ENCODE peak calls at places on chromosomes 13 and 19, in four cellular contexts. X is GM13977, M is heart right ventricle, Q is right lobe of liver. K is an unnamed sample.

GRCh38 chr19:34253711-34254551 is 423 bp upstream of the GARRE1 start:
- DNase-seq in Q (peak; percentile 93), X (no peak), M (peak; percentile 90), K (no peak)

GRCh38 chr19:53055117-53055516 is 10.6 kb downstream of the ERVV-2 start:
- DNase-seq in M (no peak), Q (no peak), X (no peak), K (no peak)

GRCh38 chr19:1232652-1233360 is 5.0 kb downstream of the CBARP start:
- DNase-seq in M (no peak), Q (no peak), X (no peak), K (no peak)

GRCh38 chr13:35984287-35984686 is 146.9 kb downstream of the DCLK1 start:
- DNase-seq in X (no peak), Q (no peak), M (no peak), K (no peak)

GRCh38 chr13:20582026-20582425 is 15.1 kb downstream of the IFT88 start:
- DNase-seq in M (no peak), X (no peak), Q (no peak), K (no peak)

GRCh38 chr19:13078897-13079541 is 23.6 kb downstream of the LYL1 start:
- DNase-seq in X (no peak), M (no peak), Q (no peak), K (no peak)

GRCh38 chr13:98942997-98943396 is 34.9 kb downstream of the DOCK9 start:
- DNase-seq in M (no peak), X (no peak), Q (no peak), K (no peak)

GRCh38 chr19:32287086-32287485 is 58.3 kb upstream of the ZNF507 start:
- DNase-seq in X (no peak), M (no peak), Q (no peak), K (no peak)

GRCh38 chr19:11087870-11088507 is 1.3 kb upstream of the LDLR start:
- DNase-seq in M (no peak), Q (no peak), X (no peak), K (no peak)

GRCh38 chr19:55257461-55258411 is 1.1 kb downstream of the PPP6R1 start:
- DNase-seq in X (no peak), M (no peak), Q (no peak), K (no peak)

GRCh38 chr13:30690282-30691188 is 44.8 kb upstream of the ALOX5AP start:
- DNase-seq in X (no peak), Q (peak; percentile 43), M (peak; percentile 42), K (peak; percentile 82)

GRCh38 chr19:41711376-41712261 is 3.2 kb downstream of the CEACAM5 start:
- DNase-seq in M (no peak), X (no peak), Q (no peak), K (no peak)

GRCh38 chr19:41479757-41480191 is 36.8 kb downstream of the ERICH4 start:
- DNase-seq in Q (peak; percentile 58), M (peak; percentile 69), X (no peak), K (no peak)

GRCh38 chr13:41811588-41812021 is 149.3 kb downstream of the VWA8 start:
- DNase-seq in Q (no peak), M (no peak), X (peak; percentile 6), K (no peak)

GRCh38 chr19:13082192-13083007 is 20.3 kb downstream of the LYL1 start:
- DNase-seq in Q (peak; percentile 69), X (no peak), M (no peak), K (no peak)

DNA sequence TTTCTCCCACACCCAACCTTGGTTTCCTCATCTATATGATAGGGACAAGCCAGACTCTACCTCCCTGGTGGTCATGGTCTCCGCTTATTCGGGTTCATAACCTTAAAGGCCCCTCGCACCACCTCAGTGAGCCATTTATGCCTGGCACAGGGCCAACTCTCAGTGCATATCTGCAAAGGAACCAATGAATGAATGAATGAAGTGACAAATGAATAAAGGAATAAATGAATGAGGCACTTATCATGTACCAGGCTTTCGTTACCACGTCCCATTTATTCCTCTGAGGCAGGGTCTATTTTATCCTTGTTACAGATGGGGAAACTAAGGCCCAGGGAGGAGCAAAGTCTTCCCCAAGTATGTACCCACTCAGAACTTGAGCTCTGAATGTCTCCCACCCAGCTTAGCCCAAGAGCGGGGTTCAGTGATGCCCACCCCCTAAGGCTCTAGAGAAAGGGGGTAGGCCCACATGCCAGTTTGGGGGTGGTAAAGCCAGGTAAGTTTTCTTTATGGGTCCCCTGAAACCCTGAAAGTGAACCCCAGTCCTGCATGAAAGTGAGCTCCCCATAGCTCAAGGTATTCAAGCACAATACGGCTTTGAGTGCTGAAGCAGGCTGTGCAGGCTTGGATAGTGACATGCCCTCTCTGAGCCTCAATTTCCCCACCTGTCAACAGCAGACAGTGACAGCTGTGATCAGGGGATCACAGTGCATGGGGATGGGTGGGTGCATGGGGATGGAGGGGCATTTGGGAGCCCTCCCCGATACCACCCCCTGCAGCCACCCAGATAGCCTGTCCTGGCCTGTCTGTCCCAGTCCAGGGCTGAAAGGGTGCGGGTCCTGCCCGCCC is 490 bp upstream of the SLC5A5 start:
- DNase-seq in Q (no peak), X (no peak), M (no peak), K (no peak)
- TF ChIP-seq CTCF in Q (no peak), X (no peak), M (no peak), K (no peak)

DNA sequence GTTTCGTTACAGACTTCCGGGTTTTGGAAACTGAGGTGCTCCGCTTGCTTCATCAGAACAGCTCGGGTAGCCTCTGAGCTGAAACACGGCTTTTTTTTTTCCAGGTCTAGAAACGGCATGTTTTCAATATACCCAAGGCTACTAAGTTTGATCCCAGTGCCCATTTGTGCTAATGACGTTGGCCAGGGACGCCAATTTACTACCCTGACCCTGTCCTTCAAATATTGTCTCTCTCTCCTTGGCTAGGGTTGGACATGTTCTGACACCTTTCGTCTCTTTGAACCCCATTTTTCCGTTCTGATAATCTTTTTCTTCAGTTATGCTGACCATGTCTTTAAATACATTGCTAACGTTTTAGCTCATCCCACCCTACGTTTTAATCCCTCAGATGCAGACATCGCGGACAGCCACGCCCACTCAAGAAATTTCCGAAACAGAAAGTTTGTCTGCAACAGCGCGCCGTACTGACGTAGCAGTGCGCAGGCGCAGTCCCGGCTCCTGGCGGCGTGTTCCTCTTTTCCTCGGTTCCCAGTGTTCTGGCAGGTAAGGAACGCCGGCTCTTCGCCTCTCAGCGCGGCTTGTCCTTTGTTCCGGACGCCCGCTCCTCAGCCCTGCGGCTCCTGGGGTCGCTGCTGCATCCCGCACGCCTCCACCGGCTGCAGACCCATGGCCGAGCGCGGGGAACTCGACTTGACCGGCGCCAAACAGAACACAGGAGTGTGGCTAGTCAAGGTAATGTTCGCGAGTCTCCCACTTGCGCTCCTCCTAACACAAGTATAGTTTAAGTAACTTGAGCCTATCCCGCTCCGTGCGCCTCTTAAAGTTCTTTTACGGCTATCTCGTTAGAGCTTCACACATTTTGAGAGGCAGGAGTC is at the start of gene GTF2F2:
- DNase-seq in M (peak; percentile 92), Q (peak; percentile 88), X (peak; percentile 83), K (peak; percentile 68)
- TF ChIP-seq CTCF in M (no peak), Q (no peak), X (no peak), K (no peak)

GRCh38 chr19:45507864-45508680 is 793 bp downstream of the VASP start:
- DNase-seq in Q (peak; percentile 75), X (no peak), M (no peak), K (no peak)

GRCh38 chr19:45505996-45506245 is 1.4 kb upstream of the VASP start:
- DNase-seq in M (no peak), Q (no peak), X (no peak), K (no peak)

GRCh38 chr19:45505151-45505995 is 1.9 kb upstream of the VASP start:
- DNase-seq in Q (no peak), M (no peak), X (no peak), K (no peak)

GRCh38 chr19:45506991-45507863 is at the start of gene VASP:
- DNase-seq in X (peak; percentile 90), Q (peak; percentile 90), M (peak; percentile 89), K (no peak)

DNA sequence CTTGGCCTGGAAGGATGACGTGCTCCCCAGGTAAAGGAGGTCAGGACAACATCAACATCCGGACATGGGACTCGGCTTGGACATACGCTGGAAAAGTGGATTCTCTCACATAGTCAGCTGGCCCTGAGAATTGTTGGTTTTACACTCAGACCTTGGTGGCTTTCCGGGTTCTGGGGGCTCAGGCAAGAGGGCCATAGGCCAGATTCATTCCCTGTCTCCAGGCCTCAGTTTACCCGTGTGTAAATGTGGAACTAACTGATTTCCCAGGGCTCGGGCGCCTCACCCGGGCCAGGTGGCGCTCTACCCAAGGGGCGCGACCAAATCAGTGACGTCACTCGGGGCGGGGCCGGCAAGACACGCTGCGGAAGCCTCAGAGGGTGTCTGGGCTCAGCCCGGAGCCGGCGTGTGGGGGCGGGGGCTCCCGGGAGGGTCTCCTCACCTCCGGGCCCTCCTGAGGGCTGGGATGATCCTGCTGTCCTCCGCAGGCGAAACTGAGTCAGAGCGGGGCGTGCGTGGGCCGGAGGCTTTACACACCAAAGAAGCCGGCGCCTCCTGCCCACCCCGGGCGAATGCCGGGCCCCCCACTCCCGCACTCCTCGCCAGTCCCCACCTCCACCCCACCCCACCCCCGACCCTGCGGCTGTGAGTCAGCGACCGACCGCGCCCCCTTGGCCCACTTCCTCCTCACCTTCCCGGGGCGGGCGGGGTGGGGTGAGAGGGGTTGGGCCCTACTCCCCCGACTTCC is 861 bp upstream of the VASP start:
- DNase-seq in M (peak; percentile 95), Q (peak; percentile 98), X (peak; percentile 95), K (peak; percentile 51)
- TF ChIP-seq CTCF in M (peak; percentile 75), Q (peak; percentile 60), X (peak; percentile 84), K (peak; percentile 63)

GRCh38 chr19:19217110-19217509 is 5.4 kb downstream of the NCAN start:
- DNase-seq in X (no peak), M (no peak), Q (no peak), K (no peak)
- TF ChIP-seq CTCF in X (no peak), M (no peak), Q (no peak), K (no peak)

GRCh38 chr13:105341256-105341655 is 1194.2 kb downstream of the EFNB2 start:
- DNase-seq in M (no peak), X (no peak), Q (no peak), K (no peak)

GRCh38 chr13:105338044-105338443 is 1197.4 kb downstream of the EFNB2 start:
- DNase-seq in Q (no peak), X (no peak), M (no peak), K (no peak)

GRCh38 chr13:105338773-105339172 is 1196.7 kb downstream of the EFNB2 start:
- DNase-seq in X (no peak), Q (no peak), M (no peak), K (no peak)

GRCh38 chr13:105341758-105342157 is 1193.7 kb downstream of the EFNB2 start:
- DNase-seq in Q (no peak), M (no peak), X (no peak), K (no peak)

DNA sequence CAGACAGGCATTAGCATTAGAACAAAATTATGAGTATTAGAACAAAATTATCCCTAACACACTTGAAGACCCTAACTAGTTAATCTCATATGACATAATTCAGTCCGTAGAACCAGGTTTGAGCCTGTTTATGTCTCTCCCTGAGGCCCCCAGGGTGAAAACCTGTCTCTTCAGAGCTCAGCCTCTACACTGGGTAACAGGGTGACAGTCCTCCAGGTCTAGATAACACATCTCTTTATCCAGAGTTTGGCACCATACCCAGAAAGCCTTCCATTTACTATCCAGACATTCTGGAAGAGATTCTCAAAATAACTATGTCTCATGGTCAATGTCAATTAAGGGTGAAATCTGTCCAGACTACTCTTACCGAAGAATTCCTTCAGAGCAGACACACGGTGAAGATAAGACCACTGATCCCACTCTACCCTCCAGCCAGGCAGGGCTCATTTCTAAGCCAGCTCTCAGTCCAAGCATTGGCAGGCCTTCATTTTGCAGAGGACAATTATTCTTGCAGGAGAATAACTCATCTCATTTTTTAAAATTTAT is 1195.3 kb downstream of the EFNB2 start:
- DNase-seq in X (no peak), Q (no peak), M (no peak), K (no peak)
- TF ChIP-seq CTCF in X (no peak), Q (no peak), M (no peak), K (no peak)